ENCODE peak calls at places on chromosomes 2 and 18, in ten cellular contexts. W, A, G, Y, M, N, Z, X, J and U are unnamed samples.

GRCh38 chr2:74511104-74511989 is 2.9 kb upstream of the TLX2 start:
- DNase-seq in W (no peak), A (no peak), G (no peak), Y (no peak), M (no peak), N (no peak), Z (no peak), X (no peak), J (no peak), U (no peak)

GRCh38 chr18:54777118-54777791 is 51.0 kb upstream of the RAB27B start:
- DNase-seq in W (no peak), A (no peak), G (no peak), Y (no peak), M (no peak), N (no peak), Z (no peak), X (no peak), J (no peak), U (no peak)

GRCh38 chr2:112811841-112812306 is 24.7 kb downstream of the IL1B start:
- DNase-seq in W (no peak), A (no peak), G (no peak), Y (no peak), M (no peak), N (no peak), Z (no peak), X (no peak), J (no peak), U (no peak)

GRCh38 chr2:207133493-207133861 is 32.3 kb downstream of the KLF7 start:
- DNase-seq in W (no peak), A (no peak), G (no peak), Y (no peak), M (no peak), N (no peak), Z (no peak), X (no peak), J (no peak), U (no peak)

GRCh38 chr2:208224802-208225201 is 30.1 kb downstream of the IDH1 start:
- DNase-seq in W (no peak), A (no peak), G (no peak), Y (no peak), M (no peak), N (no peak), Z (no peak), X (no peak), J (no peak), U (no peak)

GRCh38 chr18:73908323-73908722 is 239.3 kb downstream of the FBXO15 start:
- DNase-seq in W (no peak), A (no peak), G (peak), Y (no peak), M (no peak), N (peak), Z (no peak), X (no peak), J (no peak), U (no peak)

GRCh38 chr2:227821043-227821942 is 7.7 kb downstream of the CCL20 start:
- DNase-seq in W (no peak), A (peak), G (no peak), Y (no peak), M (peak), N (no peak), Z (no peak), X (no peak), J (no peak), U (no peak)

GRCh38 chr2:129378186-129378585 is 601.3 kb upstream of the RAB6C start:
- DNase-seq in W (no peak), A (no peak), G (no peak), Y (no peak), M (no peak), N (no peak), Z (no peak), X (no peak), J (no peak), U (no peak)

GRCh38 chr2:27085670-27086089 is 892 bp upstream of the KHK start:
- DNase-seq in W (no peak), A (peak), G (peak), Y (no peak), M (peak), N (no peak), Z (peak), X (peak), J (peak), U (peak)

GRCh38 chr2:145344076-145344724 is 824.3 kb upstream of the ZEB2 start:
- DNase-seq in W (no peak), A (no peak), G (no peak), Y (no peak), M (no peak), N (no peak), Z (no peak), X (no peak), J (no peak), U (no peak)

GRCh38 chr2:72143441-72144356 is 4.0 kb downstream of the CYP26B1 start:
- DNase-seq in W (no peak), A (no peak), G (peak), Y (no peak), M (peak), N (no peak), Z (peak), X (no peak), J (no peak), U (peak)

DNA sequence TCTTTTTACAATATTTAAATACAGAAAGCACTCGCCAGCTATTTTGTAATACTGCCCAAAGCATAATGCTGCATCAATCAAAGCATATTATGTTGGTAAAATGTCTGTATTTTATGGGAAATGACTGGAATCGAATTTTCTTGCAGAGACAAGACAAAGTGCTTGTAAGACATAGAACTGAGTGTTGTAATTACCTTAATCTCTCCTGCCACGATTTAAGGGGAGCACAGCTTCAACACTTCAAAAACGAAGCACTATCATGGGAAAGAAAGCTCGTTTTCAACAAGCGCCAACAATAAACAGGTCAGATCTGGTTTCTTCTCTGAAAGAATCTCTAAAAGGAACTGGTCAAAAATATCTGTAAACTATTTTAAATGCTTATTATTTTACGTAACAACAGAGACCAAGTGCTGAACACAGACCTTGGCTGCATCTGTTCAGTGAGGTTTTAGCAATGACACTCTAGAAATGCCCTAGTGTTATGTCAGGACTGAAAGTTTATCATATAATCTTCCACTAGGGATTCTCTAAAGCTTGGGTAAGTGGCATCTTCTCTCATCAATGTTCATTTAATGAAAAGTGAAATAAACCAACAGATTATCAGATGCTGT is 19.0 kb downstream of the RND3 start:
- DNase-seq in W (no peak), A (no peak), G (no peak), Y (no peak), M (no peak), N (no peak), Z (no peak), X (no peak), J (no peak), U (no peak)
- TF ChIP-seq POLR2A in W (no peak), A (no peak), G (no peak), Y (no peak), M (no peak), N (no peak), Z (no peak), X (no peak), J (no peak), U (no peak)

GRCh38 chr2:216491757-216492635 is 6.6 kb upstream of the RPL37A start:
- DNase-seq in W (no peak), A (no peak), G (no peak), Y (no peak), M (no peak), N (no peak), Z (no peak), X (no peak), J (no peak), U (no peak)

GRCh38 chr2:216490061-216490460 is 8.6 kb upstream of the RPL37A start:
- DNase-seq in W (no peak), A (no peak), G (no peak), Y (no peak), M (no peak), N (no peak), Z (no peak), X (no peak), J (no peak), U (no peak)

GRCh38 chr2:216495656-216496055 is 3.0 kb upstream of the RPL37A start:
- DNase-seq in W (no peak), A (no peak), G (no peak), Y (no peak), M (no peak), N (no peak), Z (no peak), X (no peak), J (no peak), U (no peak)

GRCh38 chr2:216497382-216497781 is 1.3 kb upstream of the RPL37A start:
- DNase-seq in W (no peak), A (no peak), G (no peak), Y (no peak), M (no peak), N (no peak), Z (no peak), X (no peak), J (no peak), U (no peak)

DNA sequence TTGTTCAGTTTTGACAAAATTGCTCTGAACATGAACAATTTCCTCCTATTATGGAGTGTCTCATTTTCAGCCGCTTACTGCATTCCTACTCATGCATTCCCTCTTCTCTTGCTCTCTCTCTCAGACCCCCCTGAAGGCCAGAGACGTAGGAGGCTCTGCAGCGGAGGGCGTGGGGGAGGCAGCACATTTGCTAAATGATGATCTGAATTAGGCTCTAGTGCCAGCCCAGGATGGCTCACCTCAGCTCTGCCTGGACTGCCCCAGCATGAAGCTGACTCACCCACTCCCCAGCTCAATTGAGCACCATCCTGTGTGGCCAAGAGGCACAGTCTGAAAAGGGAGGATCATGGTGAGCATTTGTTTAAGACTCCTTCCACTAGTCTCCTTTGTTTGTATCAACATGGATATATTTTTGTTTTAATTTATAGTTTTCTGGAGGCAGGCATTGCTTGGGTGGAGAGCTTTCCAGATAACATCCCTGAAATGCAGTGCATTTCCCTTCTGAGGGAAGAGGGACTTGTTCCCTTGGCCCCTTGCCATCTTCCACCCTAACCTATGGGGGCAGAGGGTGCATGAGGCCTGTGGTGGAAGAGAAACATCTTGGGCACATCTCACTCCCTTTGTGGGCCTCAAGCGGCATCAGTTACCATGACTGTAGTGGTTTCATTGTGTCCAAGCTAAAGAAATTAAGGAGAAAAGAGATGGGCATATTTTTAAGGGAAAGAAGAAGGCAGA is 5.5 kb upstream of the RPL37A start:
- DNase-seq in W (no peak), A (no peak), G (no peak), Y (no peak), M (no peak), N (no peak), Z (no peak), X (no peak), J (no peak), U (no peak)
- TF ChIP-seq POLR2AphosphoS5 in W (no peak), A (no peak), G (no peak), Y (no peak), M (no peak), N (no peak), Z (no peak), X (no peak), J (no peak), U (no peak)

GRCh38 chr18:31498450-31499156 is 626 bp downstream of the DSG2 start:
- DNase-seq in W (no peak), A (peak), G (no peak), Y (no peak), M (no peak), N (no peak), Z (peak), X (peak), J (peak), U (no peak)

GRCh38 chr18:31497404-31497710 is 620 bp upstream of the DSG2 start:
- DNase-seq in W (no peak), A (peak), G (no peak), Y (no peak), M (no peak), N (no peak), Z (no peak), X (no peak), J (no peak), U (no peak)

GRCh38 chr18:31500161-31500688 is 2.2 kb downstream of the DSG2 start:
- DNase-seq in W (peak), A (peak), G (no peak), Y (peak), M (no peak), N (no peak), Z (no peak), X (no peak), J (no peak), U (no peak)

GRCh38 chr18:31499157-31499524 is 1.2 kb downstream of the DSG2 start:
- DNase-seq in W (no peak), A (no peak), G (no peak), Y (no peak), M (no peak), N (no peak), Z (no peak), X (no peak), J (no peak), U (no peak)

GRCh38 chr18:31497711-31498449 is at the start of gene DSG2:
- DNase-seq in W (peak), A (peak), G (peak), Y (peak), M (peak), N (no peak), Z (peak), X (peak), J (peak), U (peak)
- TF ChIP-seq POLR2A in W (peak), A (peak), G (peak), Y (peak), M (no peak), N (no peak), Z (peak), X (peak), J (no peak), U (peak)

GRCh38 chr2:237411683-237412349 is 2.1 kb downstream of the COL6A3 start:
- DNase-seq in W (no peak), A (no peak), G (no peak), Y (no peak), M (no peak), N (peak), Z (no peak), X (no peak), J (no peak), U (peak)
- TF ChIP-seq POLR2AphosphoS5 in W (no peak), A (no peak), G (no peak), Y (no peak), M (no peak), N (peak), Z (no peak), X (no peak), J (no peak), U (peak)

GRCh38 chr18:11392974-11393373 is 216.4 kb upstream of the SLC35G4 start:
- DNase-seq in W (no peak), A (no peak), G (no peak), Y (no peak), M (no peak), N (no peak), Z (no peak), X (no peak), J (no peak), U (no peak)
- TF ChIP-seq POLR2A in W (no peak), A (no peak), G (no peak), Y (no peak), M (no peak), N (no peak), Z (no peak), X (no peak), J (no peak), U (no peak)

DNA sequence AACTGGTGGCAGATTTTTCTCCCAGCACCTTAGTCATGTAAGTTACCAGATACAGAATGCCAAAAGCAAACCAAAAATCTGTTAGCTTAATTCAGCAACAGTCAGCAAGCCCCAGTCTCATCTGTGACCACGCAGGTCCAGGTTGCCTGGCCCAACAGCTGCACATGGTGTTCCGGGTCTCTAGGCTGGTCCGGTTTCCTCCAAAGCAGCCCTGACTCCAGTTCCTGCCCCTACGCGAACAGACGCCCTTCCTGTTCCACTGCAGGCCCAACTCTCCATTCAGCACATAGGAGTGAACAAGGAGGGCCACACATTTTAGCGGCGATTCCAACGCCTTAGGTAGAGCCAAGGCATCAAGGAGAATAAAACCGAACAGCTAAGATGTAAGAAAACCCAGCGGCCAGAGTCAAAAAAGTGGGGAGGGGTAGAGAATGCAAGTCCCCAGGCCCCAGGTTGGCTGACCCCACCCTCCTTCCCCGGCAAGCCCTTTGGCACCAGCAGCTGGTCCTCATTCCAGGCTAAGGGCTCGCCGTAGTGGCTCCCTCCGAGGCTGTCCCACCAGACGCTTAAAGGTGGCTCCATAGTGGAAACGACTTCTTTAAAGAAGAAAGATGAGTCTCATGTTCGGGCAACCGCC is 1.5 kb downstream of the STK25 start:
- DNase-seq in W (no peak), A (no peak), G (no peak), Y (no peak), M (no peak), N (no peak), Z (no peak), X (no peak), J (no peak), U (no peak)
- TF ChIP-seq POLR2AphosphoS5 in W (no peak), A (no peak), G (no peak), Y (no peak), M (no peak), N (no peak), Z (no peak), X (no peak), J (no peak), U (no peak)

DNA sequence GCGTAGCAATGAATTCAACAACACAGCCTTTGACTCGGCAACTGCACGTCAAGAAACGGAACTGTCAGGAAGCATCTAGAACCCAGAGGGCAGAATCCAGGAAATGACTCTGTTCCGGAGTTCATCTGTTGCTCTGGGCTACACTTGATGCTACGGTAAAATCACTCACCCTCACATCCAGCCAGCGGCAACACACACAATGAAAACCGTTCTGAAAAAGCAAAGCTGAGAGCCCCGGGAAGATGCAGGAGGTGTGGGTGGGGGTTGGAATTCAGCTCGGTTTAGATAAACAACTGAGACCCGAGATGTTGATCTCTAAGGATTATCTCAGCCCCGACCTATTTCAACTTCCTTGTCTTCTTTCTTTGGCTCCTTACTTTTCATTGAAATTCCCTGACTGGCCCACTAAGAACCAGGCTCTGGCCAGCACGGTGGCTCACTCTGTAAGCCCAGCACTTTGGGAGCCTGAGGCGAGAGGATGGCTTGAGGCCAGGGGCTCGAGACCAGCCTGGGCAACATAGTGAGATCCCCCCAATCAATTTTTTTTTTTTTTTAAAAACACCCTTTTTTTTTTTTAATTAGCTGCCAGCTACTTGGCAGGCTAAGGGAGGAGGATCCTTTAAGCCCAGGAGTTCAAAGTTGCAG is 13.3 kb upstream of the RAB17 start:
- DNase-seq in W (peak), A (peak), G (no peak), Y (peak), M (no peak), N (no peak), Z (no peak), X (no peak), J (no peak), U (no peak)
- TF ChIP-seq POLR2A in W (no peak), A (no peak), G (no peak), Y (no peak), M (no peak), N (no peak), Z (peak), X (no peak), J (no peak), U (no peak)

GRCh38 chr18:65606551-65607130 is 144.2 kb upstream of the CDH7 start:
- DNase-seq in W (no peak), A (no peak), G (no peak), Y (no peak), M (no peak), N (no peak), Z (no peak), X (no peak), J (no peak), U (no peak)

GRCh38 chr18:65607161-65607560 is 143.7 kb upstream of the CDH7 start:
- DNase-seq in W (no peak), A (no peak), G (no peak), Y (no peak), M (no peak), N (no peak), Z (no peak), X (no peak), J (no peak), U (no peak)

GRCh38 chr18:65601775-65602174 is 149.0 kb upstream of the CDH7 start:
- DNase-seq in W (no peak), A (no peak), G (no peak), Y (no peak), M (no peak), N (no peak), Z (no peak), X (no peak), J (no peak), U (no peak)
- TF ChIP-seq POLR2AphosphoS5 in W (no peak), A (no peak), G (no peak), Y (no peak), M (no peak), N (no peak), Z (no peak), X (no peak), J (no peak), U (no peak)

DNA sequence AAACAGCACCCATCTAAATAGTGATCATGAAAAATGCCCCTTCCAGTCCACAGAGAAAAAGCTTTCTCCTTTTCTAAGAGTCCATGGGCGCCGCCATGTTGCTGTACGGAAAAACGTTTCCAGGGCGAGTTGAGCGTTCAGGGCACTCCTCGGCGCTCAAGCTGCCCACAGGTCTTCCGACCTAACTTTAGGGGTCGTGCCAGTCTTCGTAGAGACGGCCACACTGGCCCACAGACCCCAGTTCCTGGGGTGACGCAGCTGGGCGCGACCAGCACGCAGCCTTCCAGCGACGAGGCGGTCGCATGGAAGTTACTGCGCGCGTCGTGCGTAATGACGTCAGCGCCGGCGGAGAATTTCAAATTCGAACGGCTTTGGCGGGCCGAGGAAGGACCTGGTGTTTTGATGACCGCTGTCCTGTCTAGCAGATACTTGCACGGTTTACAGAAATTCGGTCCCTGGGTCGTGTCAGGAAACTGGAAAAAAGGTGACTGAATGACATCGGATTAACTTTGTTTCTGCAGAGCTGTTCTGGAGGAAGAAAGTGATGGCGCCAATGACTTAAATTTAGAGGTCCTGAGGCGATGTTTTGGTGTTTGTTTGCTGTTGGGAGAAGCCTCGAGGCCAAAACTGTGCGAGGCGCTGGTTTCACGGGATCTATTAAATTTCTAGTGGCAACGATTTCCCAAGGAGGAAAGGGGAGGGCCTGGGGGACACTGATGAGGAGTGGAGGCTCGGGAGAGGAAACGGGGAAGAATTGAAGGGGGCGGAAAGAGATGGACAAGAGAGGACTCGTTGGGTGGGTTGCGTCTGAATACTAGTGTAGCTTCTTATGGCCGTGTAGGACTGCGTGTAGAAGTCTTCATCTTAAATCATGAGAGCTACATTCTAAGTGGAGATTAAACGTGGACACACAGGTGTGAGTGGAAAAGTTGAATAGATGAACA is at the start of the genes METTL4 and NDC80:
- DNase-seq in W (peak), A (peak), G (peak), Y (peak), M (peak), N (peak), Z (peak), X (peak), J (peak), U (peak)
- TF ChIP-seq POLR2A in W (peak), A (peak), G (peak), Y (no peak), M (peak), N (no peak), Z (peak), X (peak), J (no peak), U (peak)